ENCODE peak calls at places on chromosomes 6 and 20, in five cellular contexts. One of them, this sample, is unnamed.

GRCh38 chr6:167402195-167402686 is 77.4 kb downstream of the TTLL2 start:
- DNase-seq in NCI-H1105: no peak
- DNase-seq in NCI-H446 treated with DMSO at 0.1 percent for 48 hours: no peak
- DNase-seq in stimulated activated CD4-positive, alpha-beta T cell treated with anti-CD3 and anti-CD28 coated beads, Interleukin-2, amount 100 ng/mL, for 4 hours: no peak
- DNase-seq in dermis blood vessel endothelial cell: no peak
- DNase-seq in this sample: no peak

GRCh38 chr20:54165803-54166202 is 8.0 kb downstream of the CYP24A1 start:
- DNase-seq in NCI-H1105: no peak
- DNase-seq in NCI-H446 treated with DMSO at 0.1 percent for 48 hours: no peak
- DNase-seq in stimulated activated CD4-positive, alpha-beta T cell treated with anti-CD3 and anti-CD28 coated beads, Interleukin-2, amount 100 ng/mL, for 4 hours: no peak
- DNase-seq in dermis blood vessel endothelial cell: no peak
- DNase-seq in this sample: no peak

GRCh38 chr6:13427346-13427745 is 60.1 kb downstream of the GFOD1 start:
- DNase-seq in NCI-H1105: no peak
- DNase-seq in NCI-H446 treated with DMSO at 0.1 percent for 48 hours: no peak
- DNase-seq in stimulated activated CD4-positive, alpha-beta T cell treated with anti-CD3 and anti-CD28 coated beads, Interleukin-2, amount 100 ng/mL, for 4 hours: no peak
- DNase-seq in dermis blood vessel endothelial cell: no peak
- DNase-seq in this sample: no peak

GRCh38 chr6:169470790-169471189 is 217.1 kb upstream of the THBS2 start:
- DNase-seq in NCI-H1105: no peak
- DNase-seq in NCI-H446 treated with DMSO at 0.1 percent for 48 hours: no peak
- DNase-seq in stimulated activated CD4-positive, alpha-beta T cell treated with anti-CD3 and anti-CD28 coated beads, Interleukin-2, amount 100 ng/mL, for 4 hours: no peak
- DNase-seq in dermis blood vessel endothelial cell: no peak
- DNase-seq in this sample: no peak

GRCh38 chr6:169850746-169851145 is 99.3 kb downstream of the ERMARD start:
- DNase-seq in NCI-H1105: no peak
- DNase-seq in NCI-H446 treated with DMSO at 0.1 percent for 48 hours: no peak
- DNase-seq in stimulated activated CD4-positive, alpha-beta T cell treated with anti-CD3 and anti-CD28 coated beads, Interleukin-2, amount 100 ng/mL, for 4 hours: no peak
- DNase-seq in dermis blood vessel endothelial cell: no peak
- DNase-seq in this sample: no peak

GRCh38 chr6:53397283-53397682 is 48.5 kb upstream of the ELOVL5 start:
- DNase-seq in NCI-H1105: no peak
- DNase-seq in NCI-H446 treated with DMSO at 0.1 percent for 48 hours: no peak
- DNase-seq in stimulated activated CD4-positive, alpha-beta T cell treated with anti-CD3 and anti-CD28 coated beads, Interleukin-2, amount 100 ng/mL, for 4 hours: no peak
- DNase-seq in dermis blood vessel endothelial cell: no peak
- DNase-seq in this sample: no peak

GRCh38 chr6:111210074-111210729 is 122.9 kb downstream of the SLC16A10 start:
- DNase-seq in NCI-H1105: peak; percentile 51
- DNase-seq in NCI-H446 treated with DMSO at 0.1 percent for 48 hours: peak; percentile 18
- DNase-seq in stimulated activated CD4-positive, alpha-beta T cell treated with anti-CD3 and anti-CD28 coated beads, Interleukin-2, amount 100 ng/mL, for 4 hours: no peak
- DNase-seq in dermis blood vessel endothelial cell: peak; percentile 72
- DNase-seq in this sample: peak; percentile 73

GRCh38 chr6:24719125-24719931 is at the start of gene C6orf62:
- DNase-seq in NCI-H1105: peak; percentile 37
- DNase-seq in NCI-H446 treated with DMSO at 0.1 percent for 48 hours: peak; percentile 5
- DNase-seq in stimulated activated CD4-positive, alpha-beta T cell treated with anti-CD3 and anti-CD28 coated beads, Interleukin-2, amount 100 ng/mL, for 4 hours: peak; percentile 22
- DNase-seq in dermis blood vessel endothelial cell: peak; percentile 40
- DNase-seq in this sample: peak; percentile 28

GRCh38 chr6:73722318-73723060 is 26.5 kb downstream of the CD109 start:
- DNase-seq in NCI-H1105: no peak
- DNase-seq in NCI-H446 treated with DMSO at 0.1 percent for 48 hours: no peak
- DNase-seq in stimulated activated CD4-positive, alpha-beta T cell treated with anti-CD3 and anti-CD28 coated beads, Interleukin-2, amount 100 ng/mL, for 4 hours: no peak
- DNase-seq in dermis blood vessel endothelial cell: peak; percentile 86
- DNase-seq in this sample: peak; percentile 91

GRCh38 chr6:139581485-139581865 is 207.0 kb upstream of the CITED2 start:
- DNase-seq in NCI-H1105: no peak
- DNase-seq in NCI-H446 treated with DMSO at 0.1 percent for 48 hours: no peak
- DNase-seq in stimulated activated CD4-positive, alpha-beta T cell treated with anti-CD3 and anti-CD28 coated beads, Interleukin-2, amount 100 ng/mL, for 4 hours: no peak
- DNase-seq in dermis blood vessel endothelial cell: no peak
- DNase-seq in this sample: no peak

GRCh38 chr6:85163553-85163952 is 286.3 kb upstream of the NT5E start:
- DNase-seq in NCI-H1105: no peak
- DNase-seq in NCI-H446 treated with DMSO at 0.1 percent for 48 hours: no peak
- DNase-seq in stimulated activated CD4-positive, alpha-beta T cell treated with anti-CD3 and anti-CD28 coated beads, Interleukin-2, amount 100 ng/mL, for 4 hours: no peak
- DNase-seq in dermis blood vessel endothelial cell: no peak
- DNase-seq in this sample: no peak

GRCh38 chr20:51368461-51369211 is 173.9 kb downstream of the NFATC2 start:
- DNase-seq in NCI-H1105: no peak
- DNase-seq in NCI-H446 treated with DMSO at 0.1 percent for 48 hours: no peak
- DNase-seq in stimulated activated CD4-positive, alpha-beta T cell treated with anti-CD3 and anti-CD28 coated beads, Interleukin-2, amount 100 ng/mL, for 4 hours: no peak
- DNase-seq in dermis blood vessel endothelial cell: no peak
- DNase-seq in this sample: no peak

GRCh38 chr6:170093276-170093657 is 197.6 kb downstream of the DLL1 start:
- DNase-seq in NCI-H1105: no peak
- DNase-seq in NCI-H446 treated with DMSO at 0.1 percent for 48 hours: no peak
- DNase-seq in stimulated activated CD4-positive, alpha-beta T cell treated with anti-CD3 and anti-CD28 coated beads, Interleukin-2, amount 100 ng/mL, for 4 hours: no peak
- DNase-seq in dermis blood vessel endothelial cell: no peak
- DNase-seq in this sample: no peak

GRCh38 chr6:68967549-68968300 is 332.6 kb downstream of the ADGRB3 start:
- DNase-seq in NCI-H1105: peak; percentile 69
- DNase-seq in NCI-H446 treated with DMSO at 0.1 percent for 48 hours: peak; percentile 3
- DNase-seq in stimulated activated CD4-positive, alpha-beta T cell treated with anti-CD3 and anti-CD28 coated beads, Interleukin-2, amount 100 ng/mL, for 4 hours: peak; percentile 6
- DNase-seq in dermis blood vessel endothelial cell: peak; percentile 54
- DNase-seq in this sample: peak; percentile 46

GRCh38 chr20:4225778-4226177 is 210.4 kb upstream of the RNF24 start:
- DNase-seq in NCI-H1105: no peak
- DNase-seq in NCI-H446 treated with DMSO at 0.1 percent for 48 hours: no peak
- DNase-seq in stimulated activated CD4-positive, alpha-beta T cell treated with anti-CD3 and anti-CD28 coated beads, Interleukin-2, amount 100 ng/mL, for 4 hours: no peak
- DNase-seq in dermis blood vessel endothelial cell: peak; percentile 84
- DNase-seq in this sample: peak; percentile 63

GRCh38 chr6:158191032-158191431 is 22.9 kb downstream of the GTF2H5 start:
- DNase-seq in NCI-H1105: no peak
- DNase-seq in NCI-H446 treated with DMSO at 0.1 percent for 48 hours: no peak
- DNase-seq in stimulated activated CD4-positive, alpha-beta T cell treated with anti-CD3 and anti-CD28 coated beads, Interleukin-2, amount 100 ng/mL, for 4 hours: no peak
- DNase-seq in dermis blood vessel endothelial cell: no peak
- DNase-seq in this sample: no peak

GRCh38 chr20:59062057-59062456 is 19.5 kb upstream of the PRELID3B start:
- DNase-seq in NCI-H1105: no peak
- DNase-seq in NCI-H446 treated with DMSO at 0.1 percent for 48 hours: no peak
- DNase-seq in stimulated activated CD4-positive, alpha-beta T cell treated with anti-CD3 and anti-CD28 coated beads, Interleukin-2, amount 100 ng/mL, for 4 hours: no peak
- DNase-seq in dermis blood vessel endothelial cell: no peak
- DNase-seq in this sample: no peak

GRCh38 chr6:118720125-118720473 is 68.7 kb upstream of the CEP85L start:
- DNase-seq in NCI-H1105: no peak
- DNase-seq in NCI-H446 treated with DMSO at 0.1 percent for 48 hours: no peak
- DNase-seq in stimulated activated CD4-positive, alpha-beta T cell treated with anti-CD3 and anti-CD28 coated beads, Interleukin-2, amount 100 ng/mL, for 4 hours: no peak
- DNase-seq in dermis blood vessel endothelial cell: no peak
- DNase-seq in this sample: no peak

GRCh38 chr6:154937306-154938244 is 57.5 kb upstream of the TIAM2 start:
- DNase-seq in NCI-H1105: no peak
- DNase-seq in NCI-H446 treated with DMSO at 0.1 percent for 48 hours: no peak
- DNase-seq in stimulated activated CD4-positive, alpha-beta T cell treated with anti-CD3 and anti-CD28 coated beads, Interleukin-2, amount 100 ng/mL, for 4 hours: no peak
- DNase-seq in dermis blood vessel endothelial cell: no peak
- DNase-seq in this sample: peak; percentile 59